ENCODE peak calls at places on chromosomes 2 and 18, in five cellular contexts. L, Y, N, A and H are unnamed samples.

GRCh38 chr2:218980800-218981389 is 4.1 kb downstream of the FEV start:
- DNase-seq in L (no peak), Y (peak; percentile 79), N (peak; percentile 33), A (no peak), H (no peak)

GRCh38 chr2:165681841-165682240 is 112.2 kb downstream of the GALNT3 start:
- DNase-seq in L (no peak), Y (peak; percentile 88), N (no peak), A (no peak), H (no peak)

GRCh38 chr2:71788186-71788525 is 334.8 kb downstream of the DYSF start:
- DNase-seq in L (no peak), Y (no peak), N (no peak), A (no peak), H (no peak)

GRCh38 chr2:166375736-166376487 is at the start of gene SCN9A:
- DNase-seq in L (peak; percentile 55), Y (peak; percentile 93), N (peak; percentile 85), A (peak; percentile 9), H (no peak)

GRCh38 chr2:61178603-61179545 is 16.9 kb downstream of the C2orf74 start:
- DNase-seq in L (no peak), Y (no peak), N (peak; percentile 57), A (peak; percentile 14), H (no peak)

GRCh38 chr2:207311316-207312005 is 145.7 kb upstream of the KLF7 start:
- DNase-seq in L (no peak), Y (no peak), N (peak; percentile 96), A (peak; percentile 78), H (peak; percentile 77)

GRCh38 chr2:25129901-25130520 is 38.4 kb downstream of the POMC start:
- DNase-seq in L (no peak), Y (peak; percentile 78), N (no peak), A (no peak), H (no peak)

GRCh38 chr2:182952741-182953450 is 85.4 kb downstream of the NCKAP1 start:
- DNase-seq in L (no peak), Y (no peak), N (peak; percentile 65), A (no peak), H (no peak)

GRCh38 chr2:62071126-62071598 is 124.8 kb upstream of the B3GNT2 start:
- DNase-seq in L (no peak), Y (no peak), N (peak; percentile 28), A (no peak), H (no peak)

GRCh38 chr2:65053199-65053598 is 3.0 kb upstream of the CEP68 start:
- DNase-seq in L (no peak), Y (no peak), N (no peak), A (peak; percentile 73), H (no peak)

GRCh38 chr18:74040459-74041332 is 106.9 kb downstream of the FBXO15 start:
- DNase-seq in L (no peak), Y (peak; percentile 85), N (peak; percentile 56), A (peak; percentile 73), H (no peak)